ENCODE peak calls at places on chromosomes 7 and 10, in four cellular contexts. C is neural progenitor cell, D is colonic mucosa, A is endothelial cell of umbilical vein. S is an unnamed sample. For H3K4me1, the result is how much of the 10 kb centered on the place peaks cover.

GRCh38 chr7:35596061-35596460 is 98.9 kb downstream of the HERPUD2 start:
- DNase-seq in C (no peak), D (no peak), A (peak), S (no peak)

GRCh38 chr7:143504215-143504936 is 26.7 kb downstream of the TAS2R41 start:
- DNase-seq in C (no peak), D (no peak), A (no peak), S (no peak)

GRCh38 chr10:23337616-23338015 is 7.0 kb downstream of the C10orf67 start:
- DNase-seq in C (no peak), D (no peak), A (no peak), S (no peak)

GRCh38 chr10:73083234-73083633 is 13.4 kb downstream of the P4HA1 start:
- DNase-seq in C (no peak), D (no peak), A (peak), S (no peak)

GRCh38 chr10:72027498-72027897 is 60.9 kb downstream of the SPOCK2 start:
- DNase-seq in C (no peak), D (peak), A (no peak), S (no peak)

GRCh38 chr10:132337019-132337418 is 5.0 kb downstream of the LRRC27 start:
- DNase-seq in C (peak), D (no peak), A (peak), S (peak)

GRCh38 chr7:134712196-134712595 is 65.5 kb downstream of the BPGM start:
- DNase-seq in C (no peak), D (no peak), A (no peak), S (no peak)

GRCh38 chr7:134212576-134213546 is 85.7 kb downstream of the LRGUK start:
- DNase-seq in C (no peak), D (no peak), A (peak), S (no peak)

GRCh38 chr7:21084286-21084685 is 297.6 kb upstream of the SP8 start:
- DNase-seq in C (no peak), D (no peak), A (no peak), S (no peak)

GRCh38 chr7:22210355-22210754 is 146.6 kb downstream of the RAPGEF5 start:
- DNase-seq in C (no peak), D (no peak), A (no peak), S (no peak)

GRCh38 chr10:110209926-110210662 is 2.7 kb downstream of the MXI1 start:
- DNase-seq in C (peak), D (peak), A (peak), S (peak)

GRCh38 chr10:128150045-128150493 is 23.8 kb upstream of the MKI67 start:
- DNase-seq in C (peak), D (peak), A (peak), S (peak)

GRCh38 chr7:92769844-92770243 is 66.5 kb downstream of the CDK6 start:
- DNase-seq in C (no peak), D (no peak), A (no peak), S (no peak)

GRCh38 chr10:125140151-125140550 is 20.2 kb downstream of the CTBP2 start:
- DNase-seq in C (no peak), D (no peak), A (no peak), S (no peak)

GRCh38 chr7:110373514-110374258 is 717.2 kb upstream of the LRRN3 start:
- DNase-seq in C (peak), D (no peak), A (no peak), S (no peak)

GRCh38 chr10:119498889-119499864 is 43.3 kb downstream of the RGS10 start:
- DNase-seq in C (no peak), D (no peak), A (no peak), S (no peak)

GRCh38 chr10:34420795-34421194 is 394.3 kb downstream of the PARD3 start:
- DNase-seq in C (no peak), D (no peak), A (no peak), S (no peak)

GRCh38 chr7:41576176-41576575 is 126.7 kb downstream of the INHBA start:
- DNase-seq in C (no peak), D (no peak), A (peak), S (no peak)

GRCh38 chr10:128191847-128192246 is 65.6 kb upstream of the MKI67 start:
- DNase-seq in C (no peak), D (peak), A (no peak), S (no peak)

GRCh38 chr10:123704812-123705211 is 38.7 kb downstream of the GPR26 start:
- DNase-seq in C (no peak), D (no peak), A (no peak), S (no peak)

GRCh38 chr10:101829561-101830315 is 11.5 kb upstream of the OGA start:
- DNase-seq in C (peak), D (peak), A (no peak), S (peak)

GRCh38 chr7:11243739-11244138 is 270.1 kb downstream of the PHF14 start:
- DNase-seq in C (no peak), D (no peak), A (no peak), S (no peak)

GRCh38 chr10:133385214-133385613 is 6.2 kb downstream of the PAOX start:
- DNase-seq in C (no peak), D (no peak), A (no peak), S (no peak)

GRCh38 chr10:84267503-84268126 is 22.8 kb downstream of the RGR start:
- DNase-seq in C (peak), D (peak), A (peak), S (peak)

GRCh38 chr10:119503821-119504220 is 38.7 kb downstream of the RGS10 start:
- DNase-seq in C (no peak), D (no peak), A (no peak), S (no peak)

GRCh38 chr7:146486519-146486918 is 369.9 kb downstream of the CNTNAP2 start:
- DNase-seq in C (no peak), D (no peak), A (no peak), S (no peak)

GRCh38 chr10:11197266-11197712 is 179.6 kb downstream of the CELF2 start:
- DNase-seq in C (peak), D (peak), A (no peak), S (peak)

GRCh38 chr10:107169516-107169915 is 5.0 kb upstream of the SORCS1 start:
- DNase-seq in C (peak), D (no peak), A (no peak), S (no peak)

GRCh38 chr10:104483582-104483981 is 129.9 kb downstream of the CFAP58 start:
- DNase-seq in C (no peak), D (no peak), A (no peak), S (no peak)

GRCh38 chr7:87128883-87129282 is 23.4 kb upstream of the DMTF1 start:
- DNase-seq in C (peak), D (no peak), A (peak), S (no peak)

GRCh38 chr7:48781783-48782182 is 142.6 kb upstream of the CDC14C start:
- DNase-seq in C (no peak), D (no peak), A (no peak), S (no peak)

GRCh38 chr7:3429981-3430380 is 128.9 kb downstream of the SDK1 start:
- DNase-seq in C (no peak), D (no peak), A (no peak), S (no peak)

GRCh38 chr7:6175642-6176041 is 96.8 kb downstream of the CYTH3 start:
- DNase-seq in C (no peak), D (no peak), A (no peak), S (no peak)

GRCh38 chr7:6438427-6438826 is 9.3 kb downstream of the DAGLB start:
- DNase-seq in C (no peak), D (no peak), A (peak), S (peak)

GRCh38 chr10:11192304-11193018 is 174.8 kb downstream of the CELF2 start:
- DNase-seq in C (no peak), D (no peak), A (no peak), S (no peak)

GRCh38 chr10:5942001-5942400 is 35.3 kb downstream of the IL15RA start:
- DNase-seq in C (no peak), D (no peak), A (peak), S (no peak)

GRCh38 chr10:5942471-5942870 is 34.9 kb downstream of the IL15RA start:
- DNase-seq in C (no peak), D (peak), A (peak), S (no peak)

GRCh38 chr10:5943536-5943935 is 33.8 kb downstream of the IL15RA start:
- DNase-seq in C (peak), D (no peak), A (peak), S (no peak)

GRCh38 chr10:5940807-5941218 is 36.5 kb downstream of the IL15RA start:
- DNase-seq in C (no peak), D (no peak), A (no peak), S (no peak)

GRCh38 chr10:5941579-5941978 is 35.8 kb downstream of the IL15RA start:
- DNase-seq in C (no peak), D (no peak), A (no peak), S (no peak)
- H3K4me1 ChIP-seq in C (under half), D (under half), A (under half), S (under half)

GRCh38 chr7:138828302-138828701 is 30.3 kb upstream of the ATP6V0A4 start:
- DNase-seq in C (no peak), D (no peak), A (no peak), S (no peak)
- H3K4me3 ChIP-seq in C (no peak), D (no peak), A (no peak), S (no peak)

DNA sequence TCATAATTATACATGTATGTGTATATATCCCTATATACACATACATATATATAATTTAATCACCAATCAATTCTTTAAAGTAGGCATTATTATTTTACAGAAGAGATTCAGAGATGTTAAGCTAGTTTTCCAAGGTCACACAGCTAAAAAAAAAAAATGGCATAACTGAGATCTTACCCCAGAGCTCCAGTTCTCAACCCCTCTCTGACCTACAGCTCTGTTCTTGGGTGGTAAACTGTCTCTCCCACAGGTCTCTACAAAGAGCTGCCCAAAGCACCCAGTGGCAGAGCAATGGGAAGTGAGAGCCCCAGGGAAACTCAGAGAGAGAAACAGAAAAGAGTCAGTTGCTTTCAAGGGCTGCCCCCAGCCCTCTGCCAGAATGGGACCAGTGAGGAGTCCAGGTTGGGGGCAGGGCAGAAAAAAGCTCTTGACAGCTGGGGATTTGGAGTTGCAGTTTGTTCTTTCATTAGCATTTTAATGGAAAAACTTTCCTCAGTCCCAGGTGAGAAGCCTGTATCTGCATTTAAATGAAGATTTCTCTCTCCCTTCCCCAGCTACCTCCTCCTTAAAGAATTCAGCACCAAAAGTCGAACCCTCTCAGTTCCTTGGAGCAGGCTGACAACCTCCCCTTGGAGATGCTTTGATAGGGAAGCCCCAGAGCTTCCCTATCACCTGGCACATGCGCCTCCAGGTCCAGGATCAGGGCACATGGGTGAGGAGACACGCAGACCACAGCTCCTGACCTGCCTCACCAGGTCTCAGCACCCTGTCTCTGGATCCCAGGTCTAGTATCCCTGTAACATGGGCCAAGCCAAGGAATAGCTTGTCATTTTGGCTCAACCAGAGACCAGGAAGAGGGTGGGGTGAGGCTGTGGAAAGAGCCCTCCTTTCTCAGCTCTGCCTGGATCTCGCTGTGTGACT is 388.1 kb downstream of the PLXNA4 start:
- DNase-seq in C (no peak), D (no peak), A (no peak), S (no peak)
- TF ChIP-seq CTCF in C (no peak), D (no peak), A (no peak), S (no peak)

GRCh38 chr7:1610013-1610677 is 40.3 kb upstream of the PSMG3 start:
- DNase-seq in C (no peak), D (no peak), A (no peak), S (no peak)

GRCh38 chr7:1607001-1607400 is 37.2 kb upstream of the PSMG3 start:
- DNase-seq in C (no peak), D (no peak), A (no peak), S (no peak)

GRCh38 chr7:1608318-1608717 is 38.5 kb upstream of the PSMG3 start:
- DNase-seq in C (no peak), D (no peak), A (no peak), S (no peak)

GRCh38 chr7:1610678-1611302 is 41.0 kb upstream of the PSMG3 start:
- DNase-seq in C (no peak), D (no peak), A (no peak), S (no peak)

DNA sequence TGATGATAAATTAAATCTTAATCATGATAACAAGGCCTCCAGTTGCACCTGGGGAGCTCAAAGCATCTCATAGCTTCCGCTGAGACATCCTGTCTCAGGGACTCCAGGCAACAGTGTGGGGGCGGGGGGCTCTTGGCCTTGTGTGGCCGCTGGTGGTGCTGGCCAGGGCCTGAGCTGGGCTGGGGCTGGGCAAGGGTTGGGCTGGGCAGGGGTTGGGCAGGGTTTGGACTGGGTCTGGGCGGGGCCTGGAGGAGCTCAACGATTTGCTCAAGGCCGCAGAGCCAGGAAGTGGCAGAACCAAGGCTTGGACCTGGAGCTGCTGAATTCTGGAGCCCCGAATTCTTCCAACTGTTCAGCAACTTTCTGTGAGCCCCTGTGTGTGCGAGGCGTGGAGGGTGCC is 37.9 kb upstream of the PSMG3 start:
- DNase-seq in C (no peak), D (no peak), A (no peak), S (no peak)
- H3K4me1 ChIP-seq in C (under half), D (under half), A (under half), S (under half)

GRCh38 chr10:89413398-89413912 is 913 bp upstream of the IFIT5 start:
- DNase-seq in C (no peak), D (no peak), A (no peak), S (no peak)
- H3K4me3 ChIP-seq in C (no peak), D (no peak), A (no peak), S (peak)

DNA sequence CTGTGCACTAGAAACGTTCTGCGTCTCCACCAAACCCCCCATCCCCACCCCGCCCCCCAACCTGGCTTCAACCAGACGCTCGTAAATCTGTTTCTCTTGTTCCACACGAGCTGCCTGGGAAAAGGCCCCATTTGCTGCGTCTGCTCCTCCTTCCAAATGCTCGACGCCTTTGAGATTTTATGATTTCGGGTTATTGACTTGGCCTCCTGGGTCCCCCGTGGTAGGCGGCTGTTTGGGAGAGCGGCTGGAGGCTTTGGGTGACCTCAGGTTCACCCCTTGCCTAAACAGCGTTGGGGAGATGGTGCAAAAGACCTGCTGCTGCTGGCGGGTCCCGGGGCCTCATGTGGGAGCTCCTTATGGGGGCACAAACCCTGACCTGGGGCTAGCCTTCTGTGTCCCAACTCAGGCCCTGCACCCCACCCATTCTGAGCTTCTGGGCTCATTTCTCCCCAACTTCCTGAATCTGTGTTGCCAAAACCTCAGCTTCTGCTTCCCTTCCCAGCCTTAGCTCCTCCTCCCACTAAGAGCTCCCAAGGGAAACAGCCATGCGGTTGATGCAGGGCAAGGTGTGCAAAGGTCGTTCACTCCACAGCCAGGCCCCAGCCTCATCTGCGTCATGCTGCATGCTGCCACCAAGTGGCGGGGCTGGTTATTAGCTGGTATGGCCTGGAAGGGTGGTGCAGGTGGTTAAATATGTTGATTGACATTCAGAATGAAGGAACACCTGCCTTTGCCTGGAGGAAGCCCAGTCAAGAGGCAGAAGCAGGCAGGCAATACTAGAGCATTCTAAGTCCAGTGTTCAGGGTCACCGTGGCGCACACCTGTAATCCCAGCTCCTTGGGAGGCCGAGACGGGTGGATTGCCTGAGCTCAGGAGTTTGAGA is 49.1 kb upstream of the ELN start:
- DNase-seq in C (peak), D (peak), A (peak), S (peak)
- TF ChIP-seq CTCF in C (peak), D (peak), A (peak), S (peak)

DNA sequence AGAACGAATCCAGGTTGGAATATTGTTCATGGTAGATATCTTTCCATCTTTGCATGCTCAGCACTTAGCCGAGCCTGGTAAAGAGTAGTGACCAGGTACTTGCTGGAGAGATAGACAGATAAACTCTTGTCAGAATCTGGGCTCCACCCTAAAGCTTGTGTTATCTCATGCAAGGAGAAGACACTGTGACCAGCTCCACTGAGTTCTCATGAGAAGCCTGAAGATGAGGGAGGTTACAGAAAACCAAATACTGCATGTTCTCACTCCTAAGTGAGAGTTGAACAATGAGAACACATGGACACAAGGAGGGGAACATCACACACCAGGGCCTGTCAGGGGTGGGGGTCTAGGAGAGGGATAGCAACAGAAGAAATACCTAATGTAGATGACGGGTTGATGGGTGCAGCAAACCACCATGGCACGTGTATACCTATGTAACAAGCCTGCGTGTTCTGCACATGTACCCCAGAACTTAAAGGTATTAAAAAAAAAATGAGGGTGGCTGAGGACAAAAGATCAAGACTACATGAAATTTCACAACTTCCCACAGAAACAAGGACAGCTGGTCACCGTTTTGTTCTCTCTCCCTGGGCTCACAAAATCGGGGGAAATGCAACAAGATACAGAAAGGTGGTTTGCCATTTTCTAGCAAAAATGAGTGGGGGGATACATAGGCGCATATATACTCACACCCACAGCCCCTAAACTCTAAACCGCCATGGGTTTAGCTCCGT is 17.4 kb downstream of the DLG5 start:
- DNase-seq in C (no peak), D (no peak), A (no peak), S (no peak)
- H3K4me1 ChIP-seq in C (under half), D (under half), A (under half), S (under half)

GRCh38 chr7:65809259-65809981 is 63.5 kb upstream of the VKORC1L1 start:
- DNase-seq in C (peak), D (no peak), A (no peak), S (peak)

GRCh38 chr7:65804887-65805286 is 68.0 kb upstream of the VKORC1L1 start:
- DNase-seq in C (no peak), D (no peak), A (no peak), S (no peak)

GRCh38 chr7:65812281-65812680 is 60.6 kb upstream of the VKORC1L1 start:
- DNase-seq in C (no peak), D (no peak), A (no peak), S (no peak)

GRCh38 chr7:65809982-65810288 is 62.9 kb upstream of the VKORC1L1 start:
- DNase-seq in C (no peak), D (no peak), A (no peak), S (no peak)
- H3K4me3 ChIP-seq in C (no peak), D (no peak), A (no peak), S (peak)